ENCODE peak calls at places on chromosomes 2 and 18, in eight cellular contexts. U, S, K, M, J, Y, R and Z are unnamed samples.

GRCh38 chr2:60262178-60262577 is 291.3 kb downstream of the BCL11A start:
- DNase-seq in U (no peak), S (no peak), K (no peak), M (no peak), J (no peak), Y (no peak), R (no peak), Z (no peak)

GRCh38 chr2:180577567-180577966 is 402.8 kb upstream of the UBE2E3 start:
- DNase-seq in U (no peak), S (no peak), K (no peak), M (no peak), J (no peak), Y (no peak), R (no peak), Z (no peak)

GRCh38 chr2:120510751-120511395 is 164.9 kb downstream of the INHBB start:
- DNase-seq in U (no peak), S (no peak), K (peak), M (peak), J (no peak), Y (no peak), R (no peak), Z (no peak)

GRCh38 chr2:238785528-238785860 is 62.4 kb upstream of the TWIST2 start:
- DNase-seq in U (no peak), S (no peak), K (no peak), M (no peak), J (no peak), Y (no peak), R (no peak), Z (no peak)

GRCh38 chr2:58107803-58108710 is 61.5 kb downstream of the VRK2 start:
- DNase-seq in U (no peak), S (no peak), K (no peak), M (no peak), J (no peak), Y (peak), R (no peak), Z (no peak)

GRCh38 chr18:56532176-56532840 is 106.1 kb downstream of the TXNL1 start:
- DNase-seq in U (no peak), S (no peak), K (no peak), M (no peak), J (no peak), Y (peak), R (no peak), Z (no peak)

GRCh38 chr2:11583840-11584529 is 50.1 kb downstream of the GREB1 start:
- DNase-seq in U (peak), S (peak), K (no peak), M (no peak), J (no peak), Y (peak), R (peak), Z (peak)

GRCh38 chr2:67649331-67650071 is 252.4 kb downstream of the ETAA1 start:
- DNase-seq in U (peak), S (no peak), K (peak), M (peak), J (no peak), Y (peak), R (peak), Z (no peak)

GRCh38 chr18:44823782-44824181 is 143.1 kb downstream of the SETBP1 start:
- DNase-seq in U (no peak), S (no peak), K (no peak), M (no peak), J (no peak), Y (peak), R (no peak), Z (no peak)

GRCh38 chr2:72979896-72980295 is 62.6 kb downstream of the EMX1 start:
- DNase-seq in U (no peak), S (no peak), K (no peak), M (no peak), J (no peak), Y (no peak), R (no peak), Z (no peak)

GRCh38 chr2:231069379-231070054 is 12.8 kb downstream of the PSMD1 start:
- DNase-seq in U (no peak), S (no peak), K (no peak), M (no peak), J (no peak), Y (no peak), R (no peak), Z (no peak)

GRCh38 chr2:229714736-229715541 is 584 bp upstream of the DNER start:
- DNase-seq in U (peak), S (peak), K (peak), M (peak), J (no peak), Y (peak), R (peak), Z (peak)